ENCODE peak calls at places on chromosomes 5 and 9, in five cellular contexts. One of them, this sample, is unnamed.

GRCh38 chr5:66629446-66629845 is 33.3 kb downstream of the MAST4 start:
- DNase-seq in IMR-90: no peak
- DNase-seq in stomach: no peak
- DNase-seq in upper lobe of right lung: no peak
- DNase-seq in foreskin fibroblast: no peak
- DNase-seq in this sample: no peak

GRCh38 chr9:13816837-13817236 is 497.1 kb downstream of the NFIB start:
- DNase-seq in IMR-90: no peak
- DNase-seq in stomach: no peak
- DNase-seq in upper lobe of right lung: no peak
- DNase-seq in foreskin fibroblast: no peak
- DNase-seq in this sample: no peak

GRCh38 chr9:125255781-125256391 is 5.7 kb upstream of the GAPVD1 start:
- DNase-seq in IMR-90: no peak
- DNase-seq in stomach: no peak
- DNase-seq in upper lobe of right lung: no peak
- DNase-seq in foreskin fibroblast: no peak
- DNase-seq in this sample: no peak

GRCh38 chr9:74036549-74037231 is 460.4 kb upstream of the RORB start:
- DNase-seq in IMR-90: no peak
- DNase-seq in stomach: no peak
- DNase-seq in upper lobe of right lung: no peak
- DNase-seq in foreskin fibroblast: no peak
- DNase-seq in this sample: no peak

GRCh38 chr9:91119147-91119546 is 242.6 kb downstream of the AUH start:
- DNase-seq in IMR-90: peak
- DNase-seq in stomach: no peak
- DNase-seq in upper lobe of right lung: no peak
- DNase-seq in foreskin fibroblast: peak
- DNase-seq in this sample: no peak

GRCh38 chr9:85740821-85741111 is 988 bp downstream of the AGTPBP1 start:
- DNase-seq in IMR-90: peak
- DNase-seq in stomach: no peak
- DNase-seq in upper lobe of right lung: no peak
- DNase-seq in foreskin fibroblast: peak
- DNase-seq in this sample: no peak

GRCh38 chr9:87592554-87593394 is 95.1 kb downstream of the DAPK1 start:
- DNase-seq in IMR-90: peak
- DNase-seq in stomach: peak
- DNase-seq in upper lobe of right lung: peak
- DNase-seq in foreskin fibroblast: peak
- DNase-seq in this sample: peak

GRCh38 chr5:119307170-119307569 is 48.6 kb upstream of the TNFAIP8 start:
- DNase-seq in IMR-90: no peak
- DNase-seq in stomach: no peak
- DNase-seq in upper lobe of right lung: no peak
- DNase-seq in foreskin fibroblast: no peak
- DNase-seq in this sample: no peak

GRCh38 chr5:38463634-38464521 is 92.6 kb downstream of the LIFR start:
- DNase-seq in IMR-90: peak
- DNase-seq in stomach: no peak
- DNase-seq in upper lobe of right lung: no peak
- DNase-seq in foreskin fibroblast: peak
- DNase-seq in this sample: peak

GRCh38 chr5:163460562-163461176 is at the start of gene HMMR:
- DNase-seq in IMR-90: peak
- DNase-seq in stomach: no peak
- DNase-seq in upper lobe of right lung: no peak
- DNase-seq in foreskin fibroblast: peak
- DNase-seq in this sample: no peak

GRCh38 chr5:4676934-4677333 is 463.2 kb upstream of the ADAMTS16 start:
- DNase-seq in IMR-90: no peak
- DNase-seq in stomach: no peak
- DNase-seq in upper lobe of right lung: no peak
- DNase-seq in foreskin fibroblast: no peak
- DNase-seq in this sample: no peak

GRCh38 chr9:131266301-131267229 is 9.7 kb downstream of the FAM78A start:
- DNase-seq in IMR-90: no peak
- DNase-seq in stomach: no peak
- DNase-seq in upper lobe of right lung: no peak
- DNase-seq in foreskin fibroblast: no peak
- DNase-seq in this sample: no peak

GRCh38 chr9:123120131-123120530 is 86.7 kb downstream of the GPR21 start:
- DNase-seq in IMR-90: no peak
- DNase-seq in stomach: no peak
- DNase-seq in upper lobe of right lung: no peak
- DNase-seq in foreskin fibroblast: no peak
- DNase-seq in this sample: no peak

GRCh38 chr5:38473008-38473407 is 83.4 kb downstream of the LIFR start:
- DNase-seq in IMR-90: no peak
- DNase-seq in stomach: peak
- DNase-seq in upper lobe of right lung: no peak
- DNase-seq in foreskin fibroblast: no peak
- DNase-seq in this sample: no peak

GRCh38 chr5:122965111-122965510 is 71.4 kb downstream of the PPIC start:
- DNase-seq in IMR-90: no peak
- DNase-seq in stomach: no peak
- DNase-seq in upper lobe of right lung: no peak
- DNase-seq in foreskin fibroblast: no peak
- DNase-seq in this sample: no peak

GRCh38 chr9:70486127-70486526 is 71.7 kb upstream of the KLF9 start:
- DNase-seq in IMR-90: no peak
- DNase-seq in stomach: no peak
- DNase-seq in upper lobe of right lung: no peak
- DNase-seq in foreskin fibroblast: peak
- DNase-seq in this sample: no peak

GRCh38 chr9:84331119-84331791 is 9.3 kb downstream of the SLC28A3 start:
- DNase-seq in IMR-90: peak
- DNase-seq in stomach: no peak
- DNase-seq in upper lobe of right lung: no peak
- DNase-seq in foreskin fibroblast: peak
- DNase-seq in this sample: no peak

GRCh38 chr9:83677596-83677995 is 30.2 kb downstream of the UBQLN1 start:
- DNase-seq in IMR-90: no peak
- DNase-seq in stomach: no peak
- DNase-seq in upper lobe of right lung: no peak
- DNase-seq in foreskin fibroblast: no peak
- DNase-seq in this sample: no peak

GRCh38 chr5:132483661-132484385 is 6.8 kb downstream of the IRF1 start:
- DNase-seq in IMR-90: no peak
- DNase-seq in stomach: peak
- DNase-seq in upper lobe of right lung: peak
- DNase-seq in foreskin fibroblast: no peak
- DNase-seq in this sample: no peak

GRCh38 chr5:40134883-40135520 is 544.7 kb upstream of the PTGER4 start:
- DNase-seq in IMR-90: no peak
- DNase-seq in stomach: no peak
- DNase-seq in upper lobe of right lung: no peak
- DNase-seq in foreskin fibroblast: no peak
- DNase-seq in this sample: no peak

GRCh38 chr9:18587988-18588387 is 114.0 kb downstream of the ADAMTSL1 start:
- DNase-seq in IMR-90: peak
- DNase-seq in stomach: no peak
- DNase-seq in upper lobe of right lung: no peak
- DNase-seq in foreskin fibroblast: no peak
- DNase-seq in this sample: no peak

DNA sequence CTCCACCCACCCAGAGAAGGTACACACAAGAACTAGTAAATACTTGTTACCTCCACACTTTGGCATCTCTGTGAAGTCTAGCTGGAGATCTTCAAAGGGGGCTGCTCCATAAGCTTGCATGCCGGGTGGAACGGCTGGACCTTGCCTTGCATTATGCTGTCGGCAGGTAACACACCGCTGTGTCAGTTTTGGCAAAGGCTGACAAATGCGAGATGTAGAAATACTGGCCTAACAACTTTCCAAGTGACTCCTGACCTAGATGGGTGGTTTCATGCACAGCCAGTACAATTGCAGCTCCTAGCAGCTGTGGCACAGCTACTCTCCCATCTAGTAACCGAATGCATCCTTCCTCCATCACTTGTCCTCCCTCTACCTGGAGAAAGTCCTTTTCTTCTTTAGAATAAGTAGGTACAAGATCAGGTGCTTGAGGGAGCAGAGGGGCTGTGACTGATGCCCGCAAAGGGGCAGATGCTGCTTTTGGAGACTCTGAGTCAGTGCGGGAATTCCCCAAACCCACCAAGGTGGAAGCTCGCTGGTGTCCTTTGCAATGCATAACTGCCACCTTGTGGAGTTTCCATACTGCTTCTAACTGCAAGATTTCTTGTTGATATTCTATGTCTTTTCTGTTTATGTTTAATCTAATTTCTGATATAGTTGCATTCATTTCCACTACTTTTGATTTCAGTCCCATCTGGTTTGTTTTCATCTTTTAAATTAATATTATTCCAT is 78.4 kb downstream of the TMEM161B start:
- DNase-seq in IMR-90: no peak
- DNase-seq in stomach: no peak
- DNase-seq in upper lobe of right lung: no peak
- DNase-seq in foreskin fibroblast: no peak
- DNase-seq in this sample: no peak
- TF ChIP-seq CTCF in IMR-90: no peak
- TF ChIP-seq CTCF in stomach: no peak
- TF ChIP-seq CTCF in upper lobe of right lung: no peak
- TF ChIP-seq CTCF in foreskin fibroblast: no peak
- TF ChIP-seq CTCF in this sample: no peak

DNA sequence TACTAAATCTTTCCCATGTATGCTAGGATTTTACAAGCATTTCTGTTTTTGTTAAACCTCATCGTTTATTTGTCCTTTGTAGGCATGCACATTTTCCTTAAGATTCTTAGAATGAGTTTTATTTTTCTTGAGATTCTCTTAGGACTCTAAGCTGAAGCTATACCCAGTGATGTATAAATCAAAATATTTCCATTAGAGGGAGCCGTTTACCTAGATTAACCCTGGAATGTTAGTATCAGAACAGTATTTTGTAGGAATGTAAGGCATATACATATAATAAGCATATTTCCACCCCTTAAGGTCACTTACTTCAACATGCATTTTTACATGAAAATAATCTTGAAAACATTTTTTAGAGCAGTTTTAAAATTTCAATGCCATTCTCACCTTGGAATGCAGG is 35.2 kb upstream of the FCHO2 start:
- DNase-seq in IMR-90: peak
- DNase-seq in stomach: no peak
- DNase-seq in upper lobe of right lung: no peak
- DNase-seq in foreskin fibroblast: peak
- DNase-seq in this sample: no peak
- TF ChIP-seq CTCF in IMR-90: peak
- TF ChIP-seq CTCF in stomach: no peak
- TF ChIP-seq CTCF in upper lobe of right lung: peak
- TF ChIP-seq CTCF in foreskin fibroblast: no peak
- TF ChIP-seq CTCF in this sample: no peak

DNA sequence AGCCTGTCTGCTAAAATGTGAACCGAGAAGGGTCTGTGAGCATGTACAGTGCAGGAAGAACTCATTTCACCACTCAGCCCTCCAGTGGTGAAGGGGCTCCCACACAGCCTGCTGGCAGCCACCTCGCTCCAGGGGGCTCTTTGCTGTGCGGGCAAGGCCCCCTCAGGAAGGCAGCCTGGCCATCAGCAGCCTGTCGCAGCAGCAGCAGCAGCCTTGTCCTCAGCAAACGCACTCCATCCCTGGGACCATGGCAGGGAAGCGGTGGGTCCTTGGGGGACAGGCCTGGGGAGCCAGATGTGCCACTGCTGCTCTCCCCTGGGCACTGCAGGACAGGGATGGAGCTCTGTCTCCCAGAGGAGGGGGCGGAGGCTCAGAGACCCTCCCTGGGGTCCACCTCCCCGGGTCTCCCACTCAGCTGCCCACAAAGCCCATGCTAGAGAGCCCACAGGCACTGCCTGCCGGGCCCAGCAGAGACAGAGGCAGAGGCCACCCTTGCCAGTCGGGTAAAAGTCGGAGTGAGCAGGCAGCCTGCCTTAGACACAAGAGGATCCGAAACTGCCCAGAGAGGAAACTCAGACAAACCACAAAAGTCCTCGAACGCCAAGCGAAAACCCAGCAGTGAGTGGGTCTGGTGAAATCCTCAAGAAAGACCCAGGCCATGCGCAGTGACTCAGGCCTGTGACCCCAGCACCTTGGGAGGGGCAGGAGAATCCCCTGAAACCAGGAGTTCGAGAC is 8.0 kb downstream of the BRD3 start:
- DNase-seq in IMR-90: no peak
- DNase-seq in stomach: peak
- DNase-seq in upper lobe of right lung: peak
- DNase-seq in foreskin fibroblast: no peak
- DNase-seq in this sample: peak
- TF ChIP-seq CTCF in IMR-90: no peak
- TF ChIP-seq CTCF in stomach: no peak
- TF ChIP-seq CTCF in upper lobe of right lung: no peak
- TF ChIP-seq CTCF in foreskin fibroblast: no peak
- TF ChIP-seq CTCF in this sample: no peak

DNA sequence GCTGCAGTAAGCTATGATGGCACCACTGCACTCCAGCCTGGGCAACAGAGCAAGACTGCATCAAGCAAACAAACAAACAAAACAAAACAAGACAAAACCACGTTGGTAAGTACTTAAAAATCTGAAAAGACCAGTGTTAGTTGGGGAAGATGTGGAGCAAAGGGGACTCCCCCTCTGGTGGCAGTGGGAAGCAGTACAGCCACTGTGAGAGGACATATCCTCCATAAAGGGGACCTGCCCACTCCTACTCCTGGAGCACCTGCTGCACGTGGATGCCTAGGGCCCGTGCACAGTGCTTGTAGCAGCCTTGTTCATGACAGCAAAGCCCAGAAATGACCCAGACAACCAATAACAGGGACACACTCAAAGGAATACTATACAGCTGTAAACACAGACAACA is 17.0 kb upstream of the IPPK start:
- DNase-seq in IMR-90: no peak
- DNase-seq in stomach: no peak
- DNase-seq in upper lobe of right lung: no peak
- DNase-seq in foreskin fibroblast: no peak
- DNase-seq in this sample: no peak
- TF ChIP-seq CTCF in IMR-90: peak
- TF ChIP-seq CTCF in stomach: no peak
- TF ChIP-seq CTCF in upper lobe of right lung: no peak
- TF ChIP-seq CTCF in foreskin fibroblast: peak
- TF ChIP-seq CTCF in this sample: no peak

GRCh38 chr9:99947395-99947794 is 40.9 kb downstream of the STX17 start:
- DNase-seq in IMR-90: no peak
- DNase-seq in stomach: no peak
- DNase-seq in upper lobe of right lung: no peak
- DNase-seq in foreskin fibroblast: peak
- DNase-seq in this sample: no peak
- TF ChIP-seq CTCF in IMR-90: no peak
- TF ChIP-seq CTCF in stomach: no peak
- TF ChIP-seq CTCF in upper lobe of right lung: no peak
- TF ChIP-seq CTCF in foreskin fibroblast: peak
- TF ChIP-seq CTCF in this sample: no peak

DNA sequence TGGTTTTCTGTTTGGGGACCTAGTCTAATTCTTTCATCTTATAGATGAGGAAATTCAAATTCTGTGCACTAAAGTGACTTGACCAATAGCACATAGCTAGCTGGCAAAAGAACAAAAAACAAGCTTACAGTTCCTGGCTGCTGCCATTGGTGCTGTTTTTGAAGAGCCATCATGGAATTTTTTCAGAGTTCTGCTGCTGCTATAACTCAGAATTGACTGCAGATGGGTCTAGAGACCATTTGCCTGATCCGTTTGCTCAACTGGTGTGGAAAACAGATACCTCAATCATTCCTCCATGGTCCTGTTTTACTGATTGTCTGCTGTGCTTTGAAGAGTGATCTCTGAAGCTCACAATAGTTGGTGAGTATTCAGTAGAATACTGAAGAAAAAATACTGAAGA is 15.2 kb downstream of the FBXL7 start:
- DNase-seq in IMR-90: no peak
- DNase-seq in stomach: no peak
- DNase-seq in upper lobe of right lung: no peak
- DNase-seq in foreskin fibroblast: peak
- DNase-seq in this sample: no peak
- TF ChIP-seq CTCF in IMR-90: no peak
- TF ChIP-seq CTCF in stomach: no peak
- TF ChIP-seq CTCF in upper lobe of right lung: no peak
- TF ChIP-seq CTCF in foreskin fibroblast: no peak
- TF ChIP-seq CTCF in this sample: no peak